ENCODE peak calls at places on chromosomes 7 and 10, in nine cellular contexts. P, R, H, C, E, M, J, A and S are unnamed samples.

GRCh38 chr10:107159871-107160270 is 4.6 kb downstream of the SORCS1 start:
- DNase-seq in P (no peak), R (no peak), H (no peak), C (no peak), E (no peak), M (no peak), J (no peak), A (no peak), S (no peak)

GRCh38 chr10:101829561-101830315 is 11.5 kb upstream of the OGA start:
- DNase-seq in P (no peak), R (no peak), H (peak), C (peak), E (peak), M (no peak), J (peak), A (peak), S (peak)

GRCh38 chr10:1300218-1300617 is 244.0 kb downstream of the WDR37 start:
- DNase-seq in P (no peak), R (no peak), H (no peak), C (no peak), E (no peak), M (no peak), J (no peak), A (no peak), S (no peak)

GRCh38 chr10:77251297-77252013 is 386.2 kb downstream of the KCNMA1 start:
- DNase-seq in P (peak), R (no peak), H (no peak), C (peak), E (peak), M (no peak), J (no peak), A (no peak), S (peak)

GRCh38 chr10:2700626-2701305 is 366.6 kb upstream of the PFKP start:
- DNase-seq in P (no peak), R (no peak), H (peak), C (no peak), E (no peak), M (no peak), J (no peak), A (no peak), S (no peak)

GRCh38 chr7:148436571-148436970 is 154.0 kb upstream of the C7orf33 start:
- DNase-seq in P (no peak), R (no peak), H (no peak), C (no peak), E (peak), M (no peak), J (no peak), A (no peak), S (no peak)

GRCh38 chr7:116328161-116328560 is 117.8 kb downstream of the TES start:
- DNase-seq in P (no peak), R (no peak), H (no peak), C (no peak), E (no peak), M (no peak), J (no peak), A (no peak), S (no peak)

GRCh38 chr10:21083861-21084260 is 186.8 kb upstream of the NEBL start:
- DNase-seq in P (no peak), R (no peak), H (no peak), C (no peak), E (no peak), M (peak), J (no peak), A (no peak), S (no peak)

GRCh38 chr7:45256775-45257174 is 99.2 kb downstream of the RAMP3 start:
- DNase-seq in P (no peak), R (no peak), H (no peak), C (no peak), E (no peak), M (no peak), J (no peak), A (no peak), S (no peak)

GRCh38 chr10:125023862-125024495 is 82.1 kb downstream of the ZRANB1 start:
- DNase-seq in P (no peak), R (peak), H (no peak), C (no peak), E (no peak), M (no peak), J (no peak), A (no peak), S (no peak)

GRCh38 chr7:42740410-42740809 is 171.5 kb downstream of the C7orf25 start:
- DNase-seq in P (no peak), R (no peak), H (no peak), C (no peak), E (no peak), M (no peak), J (no peak), A (no peak), S (no peak)

GRCh38 chr10:75803816-75804576 is 372.6 kb downstream of the LRMDA start:
- DNase-seq in P (no peak), R (no peak), H (no peak), C (no peak), E (no peak), M (peak), J (no peak), A (no peak), S (no peak)

GRCh38 chr10:11782793-11783557 is 40.2 kb upstream of the PROSER2 start:
- DNase-seq in P (peak), R (peak), H (no peak), C (no peak), E (no peak), M (no peak), J (peak), A (no peak), S (no peak)

GRCh38 chr10:132226586-132227405 is 40.0 kb downstream of the DPYSL4 start:
- DNase-seq in P (no peak), R (no peak), H (no peak), C (no peak), E (no peak), M (no peak), J (no peak), A (no peak), S (no peak)

GRCh38 chr10:72353963-72354355 is 760 bp downstream of the DNAJB12 start:
- DNase-seq in P (no peak), R (no peak), H (no peak), C (no peak), E (peak), M (no peak), J (no peak), A (no peak), S (no peak)

GRCh38 chr7:49980414-49980813 is 112.6 kb downstream of the ZPBP start:
- DNase-seq in P (no peak), R (no peak), H (no peak), C (no peak), E (peak), M (no peak), J (no peak), A (no peak), S (no peak)